ENCODE peak calls at places on chromosomes 12 and 14, in five cellular contexts. M, W, E, S and G are unnamed samples.

GRCh38 chr12:110807640-110808039 is 39.1 kb upstream of the CCDC63 start:
- DNase-seq in M (no peak), W (no peak), E (no peak), S (no peak), G (no peak)

GRCh38 chr14:98350213-98350612 is 921.8 kb downstream of the BCL11B start:
- DNase-seq in M (no peak), W (no peak), E (no peak), S (no peak), G (no peak)

GRCh38 chr12:45959728-45960127 is 30.6 kb downstream of the SCAF11 start:
- DNase-seq in M (no peak), W (no peak), E (no peak), S (no peak), G (no peak)

GRCh38 chr12:14994610-14995009 is 21.8 kb downstream of the PDE6H start:
- DNase-seq in M (no peak), W (no peak), E (no peak), S (no peak), G (no peak)

GRCh38 chr14:101235042-101235871 is 326.0 kb upstream of the DIO3 start:
- DNase-seq in M (peak; percentile 74), W (no peak), E (peak; percentile 47), S (peak; percentile 26), G (peak; percentile 22)

GRCh38 chr12:94260717-94261116 is 112.3 kb downstream of the PLXNC1 start:
- DNase-seq in M (no peak), W (no peak), E (no peak), S (no peak), G (no peak)

GRCh38 chr12:52759695-52760094 is 17.4 kb downstream of the KRT76 start:
- DNase-seq in M (no peak), W (no peak), E (no peak), S (no peak), G (no peak)

GRCh38 chr12:55188974-55189556 is 31.8 kb upstream of the OR10A7 start:
- DNase-seq in M (peak; percentile 63), W (peak; percentile 53), E (peak; percentile 72), S (peak; percentile 69), G (peak; percentile 81)

GRCh38 chr14:69424139-69424923 is 25.8 kb downstream of the SLC39A9 start:
- DNase-seq in M (no peak), W (no peak), E (peak; percentile 67), S (no peak), G (no peak)

GRCh38 chr12:39782026-39782545 is 162.5 kb upstream of the ABCD2 start:
- DNase-seq in M (no peak), W (no peak), E (no peak), S (no peak), G (no peak)

GRCh38 chr12:66036317-66036716 is 94.2 kb downstream of the LLPH start:
- DNase-seq in M (no peak), W (no peak), E (peak; percentile 60), S (peak; percentile 82), G (no peak)

GRCh38 chr12:24888813-24889212 is 60.1 kb downstream of the BCAT1 start:
- DNase-seq in M (no peak), W (no peak), E (no peak), S (no peak), G (no peak)

GRCh38 chr14:20989787-20990600 is at the start of gene METTL17:
- DNase-seq in M (peak; percentile 86), W (peak; percentile 91), E (peak; percentile 98), S (peak; percentile 93), G (peak; percentile 83)

GRCh38 chr12:3944620-3945019 is 71.4 kb upstream of the PARP11 start:
- DNase-seq in M (no peak), W (no peak), E (no peak), S (no peak), G (peak; percentile 100)

GRCh38 chr14:76904740-76905569 is 78.7 kb downstream of the LRRC74A start:
- DNase-seq in M (no peak), W (peak; percentile 84), E (peak; percentile 10), S (peak; percentile 87), G (no peak)

GRCh38 chr12:115570271-115570777 is 707.2 kb downstream of the MED13L start:
- DNase-seq in M (no peak), W (no peak), E (no peak), S (no peak), G (no peak)

GRCh38 chr14:20400965-20401593 is 12.2 kb downstream of the TEP1 start:
- DNase-seq in M (no peak), W (no peak), E (peak; percentile 54), S (peak; percentile 74), G (no peak)

GRCh38 chr12:48977290-48978281 is 536 bp upstream of the WNT1 start:
- DNase-seq in M (peak; percentile 83), W (no peak), E (peak; percentile 59), S (no peak), G (no peak)

GRCh38 chr14:57508756-57509155 is 15.1 kb upstream of the CCDC198 start:
- DNase-seq in M (no peak), W (no peak), E (no peak), S (no peak), G (no peak)

GRCh38 chr14:74675219-74675618 is 37.7 kb downstream of the AREL1 start:
- DNase-seq in M (no peak), W (no peak), E (no peak), S (no peak), G (no peak)

DNA sequence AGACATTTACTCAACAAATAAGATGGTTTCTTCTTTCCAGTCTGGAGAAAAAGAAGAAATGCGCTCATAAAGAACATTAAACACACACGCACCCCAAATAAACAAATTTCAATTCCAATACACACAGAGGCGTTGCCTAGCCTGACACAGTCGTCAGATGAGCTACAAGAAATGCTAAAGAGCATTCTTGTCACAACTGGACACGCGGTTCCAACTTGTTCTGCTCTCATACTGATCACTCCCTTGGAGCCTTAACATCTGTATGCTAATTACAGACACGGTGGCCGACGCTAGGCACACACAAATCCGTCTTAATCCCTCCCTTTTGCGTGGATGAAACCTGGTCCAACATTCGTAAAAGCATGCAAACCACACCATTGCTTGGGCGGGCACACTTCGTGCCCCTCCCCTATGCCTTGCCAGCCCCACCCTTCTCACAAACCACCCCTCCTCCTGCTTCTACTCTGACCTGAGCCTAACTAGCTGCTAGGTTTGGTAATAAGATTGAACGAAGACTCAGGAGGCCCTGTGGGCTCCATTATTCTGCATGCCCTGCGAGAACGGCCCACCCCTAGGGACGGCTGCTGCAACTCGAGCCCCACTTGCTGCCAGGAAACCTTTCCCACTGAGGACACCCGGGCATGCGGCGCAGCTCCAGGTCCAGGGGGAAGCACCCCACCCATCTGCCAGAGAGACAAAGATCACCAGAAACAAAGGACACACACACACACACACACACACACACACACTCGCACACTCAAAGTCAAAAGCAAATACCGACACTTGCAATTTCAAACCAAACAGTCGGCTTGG is 1.2 kb downstream of the KCNK10 start:
- DNase-seq in M (no peak), W (no peak), E (no peak), S (no peak), G (no peak)
- H3K27me3 ChIP-seq in M (peaks cover 27% of the 10 kb centered on the region), W (peaks cover 42% of the 10 kb centered on the region), E (peaks cover 67% of the 10 kb centered on the region), S (peaks cover 8% of the 10 kb centered on the region), G (peaks cover 76% of the 10 kb centered on the region)

GRCh38 chr12:34287986-34288962 is 266.0 kb downstream of the ALG10 start:
- DNase-seq in M (no peak), W (no peak), E (no peak), S (no peak), G (no peak)
- H3K9me3 ChIP-seq in M (peaks cover 2% of the 10 kb centered on the region), W (no peaks in the 10 kb centered on the region), E (peaks cover 22% of the 10 kb centered on the region), S (peaks cover 8% of the 10 kb centered on the region), G (peaks cover 35% of the 10 kb centered on the region)

GRCh38 chr14:91745329-91745728 is 13.4 kb upstream of the CATSPERB start:
- DNase-seq in M (no peak), W (no peak), E (no peak), S (no peak), G (no peak)
- TF ChIP-seq ZNF274 in M (no peak), W (no peak), E (no peak), S (no peak), G (no peak)

GRCh38 chr12:107845226-107845979 is 70.9 kb downstream of the ASCL4 start:
- DNase-seq in M (no peak), W (no peak), E (no peak), S (no peak), G (no peak)

GRCh38 chr12:107844312-107844921 is 69.9 kb downstream of the ASCL4 start:
- DNase-seq in M (no peak), W (no peak), E (no peak), S (no peak), G (peak; percentile 13)

GRCh38 chr12:107847830-107848229 is 73.3 kb downstream of the ASCL4 start:
- DNase-seq in M (no peak), W (no peak), E (no peak), S (no peak), G (no peak)

GRCh38 chr12:107845980-107846659 is 71.6 kb downstream of the ASCL4 start:
- DNase-seq in M (no peak), W (no peak), E (no peak), S (no peak), G (no peak)

GRCh38 chr12:107847430-107847829 is 72.9 kb downstream of the ASCL4 start:
- DNase-seq in M (no peak), W (no peak), E (no peak), S (no peak), G (no peak)
- H3K27me3 ChIP-seq in M (peaks cover 39% of the 10 kb centered on the region), W (peaks cover 8% of the 10 kb centered on the region), E (peaks cover 39% of the 10 kb centered on the region), S (peaks cover 5% of the 10 kb centered on the region), G (peaks cover 47% of the 10 kb centered on the region)

DNA sequence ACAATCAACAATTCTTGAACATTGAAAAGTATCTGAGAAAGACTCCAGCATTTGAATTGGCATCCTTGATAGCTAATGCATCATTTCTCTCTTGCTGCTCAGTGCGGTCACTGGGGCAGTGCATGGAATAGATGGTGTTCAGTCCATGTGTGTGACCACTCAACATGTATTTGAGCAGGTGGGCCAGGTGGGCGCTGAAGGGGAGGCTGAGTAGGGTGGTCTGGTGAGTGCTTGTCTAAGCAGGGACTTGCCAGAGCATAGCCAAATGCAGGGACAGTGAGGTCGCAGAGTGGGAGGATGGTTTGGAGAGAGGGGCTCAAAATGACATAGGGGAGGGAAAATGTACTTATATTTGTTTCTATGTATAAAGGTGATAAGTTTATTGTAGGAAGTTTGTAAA is 409.0 kb downstream of the TMEM121 start:
- DNase-seq in M (no peak), W (no peak), E (no peak), S (no peak), G (no peak)
- H3K9me3 ChIP-seq in M (no peaks in the 10 kb centered on the region), W (no peaks in the 10 kb centered on the region), E (peaks cover 16% of the 10 kb centered on the region), S (peaks cover 4% of the 10 kb centered on the region), G (peaks cover 11% of the 10 kb centered on the region)